ENCODE peak calls at places on chromosome 22, in six cellular contexts. S, A, E, D, Z and O are unnamed samples.

GRCh38 chr22:34356481-34356880 is 436.2 kb upstream of the LARGE1 start:
- DNase-seq in E (no peak), A (no peak), Z (no peak), D (no peak), S (no peak), O (no peak)

GRCh38 chr22:19178065-19178658 is 374 bp downstream of the SLC25A1 start:
- DNase-seq in Z (peak; percentile 32), E (peak; percentile 60), S (peak; percentile 31), D (peak; percentile 59), A (peak; percentile 42), O (peak; percentile 76)

GRCh38 chr22:37985751-37986281 is 1.5 kb upstream of the SOX10 start:
- DNase-seq in E (no peak), A (no peak), D (no peak), Z (no peak), S (no peak), O (no peak)

GRCh38 chr22:47192651-47193437 is 430.4 kb downstream of the TBC1D22A start:
- DNase-seq in A (no peak), E (no peak), D (peak; percentile 45), Z (no peak), S (no peak), O (peak; percentile 67)

GRCh38 chr22:41197808-41198585 is 7.1 kb upstream of the L3MBTL2 start:
- DNase-seq in S (peak; percentile 26), D (peak; percentile 68), Z (no peak), E (no peak), A (no peak), O (no peak)

GRCh38 chr22:32815059-32815458 is 13.6 kb downstream of the TIMP3 start:
- DNase-seq in S (no peak), Z (no peak), E (no peak), A (no peak), D (no peak), O (no peak)

GRCh38 chr22:23527971-23528740 is 51.9 kb downstream of the IGLL1 start:
- DNase-seq in A (no peak), S (no peak), D (no peak), E (no peak), Z (no peak), O (no peak)

GRCh38 chr22:46425011-46425410 is 89.5 kb downstream of the TRMU start:
- DNase-seq in D (no peak), A (no peak), E (peak; percentile 86), Z (peak; percentile 89), S (no peak), O (no peak)

GRCh38 chr22:23106906-23107367 is 34.9 kb downstream of the RSPH14 start:
- DNase-seq in A (no peak), E (no peak), Z (no peak), D (no peak), S (no peak), O (no peak)

GRCh38 chr22:45472426-45472825 is 30.3 kb upstream of the FBLN1 start:
- DNase-seq in Z (no peak), A (no peak), D (no peak), E (no peak), S (no peak), O (no peak)

GRCh38 chr22:35454416-35455054 is 54.6 kb downstream of the MCM5 start:
- DNase-seq in A (no peak), E (no peak), Z (no peak), D (no peak), S (no peak), O (no peak)

GRCh38 chr22:31148953-31149627 is 8.8 kb upstream of the PLA2G3 start:
- DNase-seq in A (no peak), S (peak; percentile 3), D (peak; percentile 91), Z (peak; percentile 90), E (peak; percentile 93), O (peak; percentile 85)

GRCh38 chr22:35305525-35306070 is 5.9 kb downstream of the TOM1 start:
- DNase-seq in A (no peak), E (no peak), Z (no peak), S (no peak), D (no peak), O (no peak)

GRCh38 chr22:24737582-24737981 is 36.9 kb downstream of the PIWIL3 start:
- DNase-seq in Z (no peak), D (no peak), S (no peak), A (no peak), E (no peak), O (no peak)

GRCh38 chr22:22235564-22235963 is 9.0 kb upstream of the VPREB1 start:
- DNase-seq in E (no peak), Z (no peak), S (peak; percentile 8), D (peak; percentile 36), A (no peak), O (no peak)

GRCh38 chr22:49962751-49963646 is 2.4 kb downstream of the PIM3 start:
- DNase-seq in Z (no peak), D (peak; percentile 6), A (peak; percentile 8), S (no peak), E (no peak), O (peak; percentile 77)

GRCh38 chr22:23862103-23862502 is 4.4 kb downstream of the SLC2A11 start:
- DNase-seq in S (no peak), D (peak; percentile 62), E (peak; percentile 66), Z (peak; percentile 42), A (no peak), O (no peak)

GRCh38 chr22:49086606-49087157 is 741.0 kb downstream of the BRD1 start:
- DNase-seq in D (no peak), S (no peak), E (no peak), A (no peak), Z (no peak), O (no peak)

GRCh38 chr22:35488513-35488912 is 52.1 kb upstream of the RASD2 start:
- DNase-seq in A (no peak), S (no peak), Z (no peak), D (no peak), E (no peak), O (no peak)

GRCh38 chr22:17348464-17349103 is 20.7 kb upstream of the CECR2 start:
- DNase-seq in S (no peak), E (no peak), A (no peak), D (no peak), Z (no peak), O (no peak)

GRCh38 chr22:41672780-41673509 is 15.7 kb downstream of the SNU13 start:
- DNase-seq in E (no peak), S (no peak), D (no peak), Z (peak; percentile 52), A (no peak), O (no peak)

GRCh38 chr22:25125693-25126357 is 73.8 kb upstream of the CRYBB3 start:
- DNase-seq in A (no peak), S (no peak), D (no peak), E (no peak), Z (no peak), O (no peak)

GRCh38 chr22:35547993-35548761 is 7.5 kb downstream of the RASD2 start:
- DNase-seq in D (peak; percentile 67), Z (no peak), A (no peak), E (no peak), S (no peak), O (no peak)

GRCh38 chr22:26483439-26484359 is at the start of the genes HPS4 and SRRD:
- DNase-seq in Z (peak; percentile 97), S (peak; percentile 91), E (peak; percentile 98), D (peak; percentile 95), A (peak; percentile 89), O (peak; percentile 88)

GRCh38 chr22:48803993-48804810 is 1023.5 kb downstream of the BRD1 start:
- DNase-seq in S (no peak), D (no peak), A (no peak), E (no peak), Z (no peak), O (peak; percentile 63)